ENCODE peak calls at places on chromosomes 13 and 19, in eight cellular contexts. One of them, this sample, is unnamed.

GRCh38 chr13:42107006-42107405 is 58.6 kb downstream of the DGKH start:
- DNase-seq in CD4-positive, alpha-beta memory T cell: no peak
- DNase-seq in GM18507: no peak
- DNase-seq in NCI-H774: no peak
- DNase-seq in fibroblast of lung: no peak
- DNase-seq in suprapubic skin: no peak
- DNase-seq in progenitor cell of endocrine pancreas: no peak
- DNase-seq in Right ventricle myocardium superior: no peak
- DNase-seq in this sample: no peak

GRCh38 chr19:55086730-55087541 is 11.3 kb downstream of the EPS8L1 start:
- DNase-seq in CD4-positive, alpha-beta memory T cell: no peak
- DNase-seq in GM18507: no peak
- DNase-seq in NCI-H774: peak; percentile 38
- DNase-seq in fibroblast of lung: peak; percentile 92
- DNase-seq in suprapubic skin: peak; percentile 96
- DNase-seq in progenitor cell of endocrine pancreas: peak; percentile 82
- DNase-seq in Right ventricle myocardium superior: peak; percentile 97
- DNase-seq in this sample: peak; percentile 84

GRCh38 chr13:90205081-90205480 is 1142.4 kb upstream of the MIR17HG start:
- DNase-seq in CD4-positive, alpha-beta memory T cell: no peak
- DNase-seq in GM18507: no peak
- DNase-seq in NCI-H774: no peak
- DNase-seq in fibroblast of lung: no peak
- DNase-seq in suprapubic skin: no peak
- DNase-seq in progenitor cell of endocrine pancreas: no peak
- DNase-seq in Right ventricle myocardium superior: no peak
- DNase-seq in this sample: no peak

GRCh38 chr19:41218615-41219507 is at the start of gene AXL:
- DNase-seq in CD4-positive, alpha-beta memory T cell: no peak
- DNase-seq in GM18507: no peak
- DNase-seq in NCI-H774: no peak
- DNase-seq in fibroblast of lung: peak; percentile 89
- DNase-seq in suprapubic skin: peak; percentile 92
- DNase-seq in progenitor cell of endocrine pancreas: peak; percentile 49
- DNase-seq in Right ventricle myocardium superior: peak; percentile 89
- DNase-seq in this sample: no peak

GRCh38 chr19:56477429-56478338 is 539 bp upstream of the ZNF667 start:
- DNase-seq in CD4-positive, alpha-beta memory T cell: peak; percentile 8
- DNase-seq in GM18507: no peak
- DNase-seq in NCI-H774: peak; percentile 73
- DNase-seq in fibroblast of lung: peak; percentile 93
- DNase-seq in suprapubic skin: peak; percentile 91
- DNase-seq in progenitor cell of endocrine pancreas: no peak
- DNase-seq in Right ventricle myocardium superior: peak; percentile 95
- DNase-seq in this sample: peak; percentile 93

GRCh38 chr13:47216176-47216822 is 319.4 kb upstream of the HTR2A start:
- DNase-seq in CD4-positive, alpha-beta memory T cell: no peak
- DNase-seq in GM18507: no peak
- DNase-seq in NCI-H774: no peak
- DNase-seq in fibroblast of lung: no peak
- DNase-seq in suprapubic skin: no peak
- DNase-seq in progenitor cell of endocrine pancreas: no peak
- DNase-seq in Right ventricle myocardium superior: no peak
- DNase-seq in this sample: no peak

GRCh38 chr19:2110822-2111221 is 14.1 kb downstream of the IZUMO4 start:
- DNase-seq in CD4-positive, alpha-beta memory T cell: no peak
- DNase-seq in GM18507: no peak
- DNase-seq in NCI-H774: no peak
- DNase-seq in fibroblast of lung: no peak
- DNase-seq in suprapubic skin: no peak
- DNase-seq in progenitor cell of endocrine pancreas: no peak
- DNase-seq in Right ventricle myocardium superior: no peak
- DNase-seq in this sample: no peak

GRCh38 chr13:97490702-97491307 is 56.8 kb downstream of the RAP2A start:
- DNase-seq in CD4-positive, alpha-beta memory T cell: no peak
- DNase-seq in GM18507: no peak
- DNase-seq in NCI-H774: no peak
- DNase-seq in fibroblast of lung: no peak
- DNase-seq in suprapubic skin: no peak
- DNase-seq in progenitor cell of endocrine pancreas: no peak
- DNase-seq in Right ventricle myocardium superior: no peak
- DNase-seq in this sample: no peak

GRCh38 chr19:3225677-3226093 is 1.2 kb downstream of the CELF5 start:
- DNase-seq in CD4-positive, alpha-beta memory T cell: no peak
- DNase-seq in GM18507: no peak
- DNase-seq in NCI-H774: no peak
- DNase-seq in fibroblast of lung: no peak
- DNase-seq in suprapubic skin: no peak
- DNase-seq in progenitor cell of endocrine pancreas: no peak
- DNase-seq in Right ventricle myocardium superior: no peak
- DNase-seq in this sample: no peak

GRCh38 chr13:51924756-51925544 is 63.2 kb downstream of the CCDC70 start:
- DNase-seq in CD4-positive, alpha-beta memory T cell: no peak
- DNase-seq in GM18507: no peak
- DNase-seq in NCI-H774: no peak
- DNase-seq in fibroblast of lung: no peak
- DNase-seq in suprapubic skin: peak; percentile 12
- DNase-seq in progenitor cell of endocrine pancreas: no peak
- DNase-seq in Right ventricle myocardium superior: no peak
- DNase-seq in this sample: no peak

GRCh38 chr19:19274716-19275115 is 1.6 kb upstream of the TM6SF2 start:
- DNase-seq in CD4-positive, alpha-beta memory T cell: no peak
- DNase-seq in GM18507: no peak
- DNase-seq in NCI-H774: no peak
- DNase-seq in fibroblast of lung: no peak
- DNase-seq in suprapubic skin: no peak
- DNase-seq in progenitor cell of endocrine pancreas: no peak
- DNase-seq in Right ventricle myocardium superior: no peak
- DNase-seq in this sample: no peak

GRCh38 chr19:4206818-4207484 is 22.4 kb upstream of the EBI3 start:
- DNase-seq in CD4-positive, alpha-beta memory T cell: no peak
- DNase-seq in GM18507: no peak
- DNase-seq in NCI-H774: no peak
- DNase-seq in fibroblast of lung: peak; percentile 44
- DNase-seq in suprapubic skin: no peak
- DNase-seq in progenitor cell of endocrine pancreas: no peak
- DNase-seq in Right ventricle myocardium superior: no peak
- DNase-seq in this sample: no peak

GRCh38 chr19:41443813-41444455 is 978 bp downstream of the ERICH4 start:
- DNase-seq in CD4-positive, alpha-beta memory T cell: no peak
- DNase-seq in GM18507: no peak
- DNase-seq in NCI-H774: no peak
- DNase-seq in fibroblast of lung: no peak
- DNase-seq in suprapubic skin: peak; percentile 70
- DNase-seq in progenitor cell of endocrine pancreas: no peak
- DNase-seq in Right ventricle myocardium superior: peak; percentile 30
- DNase-seq in this sample: no peak

GRCh38 chr13:18959996-18960395 is 221.6 kb downstream of the TUBA3C start:
- DNase-seq in CD4-positive, alpha-beta memory T cell: no peak
- DNase-seq in GM18507: no peak
- DNase-seq in NCI-H774: no peak
- DNase-seq in fibroblast of lung: no peak
- DNase-seq in suprapubic skin: no peak
- DNase-seq in progenitor cell of endocrine pancreas: no peak
- DNase-seq in Right ventricle myocardium superior: no peak
- DNase-seq in this sample: no peak

GRCh38 chr13:26992951-26993490 is 178.6 kb downstream of the USP12 start:
- DNase-seq in CD4-positive, alpha-beta memory T cell: no peak
- DNase-seq in GM18507: no peak
- DNase-seq in NCI-H774: no peak
- DNase-seq in fibroblast of lung: no peak
- DNase-seq in suprapubic skin: peak; percentile 63
- DNase-seq in progenitor cell of endocrine pancreas: no peak
- DNase-seq in Right ventricle myocardium superior: peak; percentile 22
- DNase-seq in this sample: no peak

GRCh38 chr19:51124729-51125128 is at the start of gene SIGLEC9:
- DNase-seq in CD4-positive, alpha-beta memory T cell: no peak
- DNase-seq in GM18507: no peak
- DNase-seq in NCI-H774: no peak
- DNase-seq in fibroblast of lung: no peak
- DNase-seq in suprapubic skin: peak; percentile 82
- DNase-seq in progenitor cell of endocrine pancreas: no peak
- DNase-seq in Right ventricle myocardium superior: peak; percentile 80
- DNase-seq in this sample: no peak

GRCh38 chr13:96834626-96835025 is 159.7 kb downstream of the OXGR1 start:
- DNase-seq in CD4-positive, alpha-beta memory T cell: no peak
- DNase-seq in GM18507: no peak
- DNase-seq in NCI-H774: no peak
- DNase-seq in fibroblast of lung: no peak
- DNase-seq in suprapubic skin: no peak
- DNase-seq in progenitor cell of endocrine pancreas: no peak
- DNase-seq in Right ventricle myocardium superior: no peak
- DNase-seq in this sample: no peak

GRCh38 chr19:14804755-14805154 is 26.4 kb upstream of the ADGRE2 start:
- DNase-seq in CD4-positive, alpha-beta memory T cell: no peak
- DNase-seq in GM18507: no peak
- DNase-seq in NCI-H774: no peak
- DNase-seq in fibroblast of lung: peak; percentile 3
- DNase-seq in suprapubic skin: no peak
- DNase-seq in progenitor cell of endocrine pancreas: no peak
- DNase-seq in Right ventricle myocardium superior: no peak
- DNase-seq in this sample: no peak

GRCh38 chr19:1017115-1017905 is 3.6 kb downstream of the TMEM259 start:
- DNase-seq in CD4-positive, alpha-beta memory T cell: no peak
- DNase-seq in GM18507: no peak
- DNase-seq in NCI-H774: no peak
- DNase-seq in fibroblast of lung: no peak
- DNase-seq in suprapubic skin: no peak
- DNase-seq in progenitor cell of endocrine pancreas: no peak
- DNase-seq in Right ventricle myocardium superior: no peak
- DNase-seq in this sample: no peak

GRCh38 chr13:99991806-99992242 is 10.2 kb downstream of the ZIC2 start:
- DNase-seq in CD4-positive, alpha-beta memory T cell: no peak
- DNase-seq in GM18507: no peak
- DNase-seq in NCI-H774: no peak
- DNase-seq in fibroblast of lung: no peak
- DNase-seq in suprapubic skin: no peak
- DNase-seq in progenitor cell of endocrine pancreas: no peak
- DNase-seq in Right ventricle myocardium superior: no peak
- DNase-seq in this sample: no peak

GRCh38 chr19:3868770-3869456 is at the start of gene ZFR2:
- DNase-seq in CD4-positive, alpha-beta memory T cell: no peak
- DNase-seq in GM18507: no peak
- DNase-seq in NCI-H774: no peak
- DNase-seq in fibroblast of lung: no peak
- DNase-seq in suprapubic skin: no peak
- DNase-seq in progenitor cell of endocrine pancreas: peak; percentile 28
- DNase-seq in Right ventricle myocardium superior: no peak
- DNase-seq in this sample: no peak

GRCh38 chr13:79780240-79780639 is 299.3 kb downstream of the NDFIP2 start:
- DNase-seq in CD4-positive, alpha-beta memory T cell: no peak
- DNase-seq in GM18507: no peak
- DNase-seq in NCI-H774: no peak
- DNase-seq in fibroblast of lung: peak; percentile 9
- DNase-seq in suprapubic skin: no peak
- DNase-seq in progenitor cell of endocrine pancreas: no peak
- DNase-seq in Right ventricle myocardium superior: no peak
- DNase-seq in this sample: no peak

GRCh38 chr13:46684287-46685001 is 112.5 kb downstream of the ESD start:
- DNase-seq in CD4-positive, alpha-beta memory T cell: no peak
- DNase-seq in GM18507: no peak
- DNase-seq in NCI-H774: no peak
- DNase-seq in fibroblast of lung: peak; percentile 20
- DNase-seq in suprapubic skin: no peak
- DNase-seq in progenitor cell of endocrine pancreas: no peak
- DNase-seq in Right ventricle myocardium superior: no peak
- DNase-seq in this sample: no peak

GRCh38 chr19:6064016-6064702 is 46.1 kb downstream of the RFX2 start:
- DNase-seq in CD4-positive, alpha-beta memory T cell: no peak
- DNase-seq in GM18507: no peak
- DNase-seq in NCI-H774: no peak
- DNase-seq in fibroblast of lung: no peak
- DNase-seq in suprapubic skin: peak; percentile 45
- DNase-seq in progenitor cell of endocrine pancreas: no peak
- DNase-seq in Right ventricle myocardium superior: no peak
- DNase-seq in this sample: no peak

GRCh38 chr19:47310819-47311218 is 1.2 kb downstream of the C5AR1 start:
- DNase-seq in CD4-positive, alpha-beta memory T cell: no peak
- DNase-seq in GM18507: no peak
- DNase-seq in NCI-H774: no peak
- DNase-seq in fibroblast of lung: peak; percentile 52
- DNase-seq in suprapubic skin: no peak
- DNase-seq in progenitor cell of endocrine pancreas: no peak
- DNase-seq in Right ventricle myocardium superior: peak; percentile 82
- DNase-seq in this sample: no peak

GRCh38 chr19:3897936-3898335 is 17.5 kb downstream of the ATCAY start:
- DNase-seq in CD4-positive, alpha-beta memory T cell: no peak
- DNase-seq in GM18507: no peak
- DNase-seq in NCI-H774: no peak
- DNase-seq in fibroblast of lung: no peak
- DNase-seq in suprapubic skin: no peak
- DNase-seq in progenitor cell of endocrine pancreas: no peak
- DNase-seq in Right ventricle myocardium superior: no peak
- DNase-seq in this sample: no peak

GRCh38 chr13:29110003-29110402 is 289.9 kb downstream of the MTUS2 start:
- DNase-seq in CD4-positive, alpha-beta memory T cell: no peak
- DNase-seq in GM18507: no peak
- DNase-seq in NCI-H774: no peak
- DNase-seq in fibroblast of lung: no peak
- DNase-seq in suprapubic skin: no peak
- DNase-seq in progenitor cell of endocrine pancreas: no peak
- DNase-seq in Right ventricle myocardium superior: no peak
- DNase-seq in this sample: no peak

GRCh38 chr19:16627194-16627927 is 643 bp downstream of the MED26 start:
- DNase-seq in CD4-positive, alpha-beta memory T cell: peak; percentile 5
- DNase-seq in GM18507: no peak
- DNase-seq in NCI-H774: no peak
- DNase-seq in fibroblast of lung: peak; percentile 3
- DNase-seq in suprapubic skin: no peak
- DNase-seq in progenitor cell of endocrine pancreas: no peak
- DNase-seq in Right ventricle myocardium superior: peak; percentile 57
- DNase-seq in this sample: no peak

GRCh38 chr19:48403606-48404005 is 10.1 kb downstream of the GRIN2D start:
- DNase-seq in CD4-positive, alpha-beta memory T cell: peak; percentile 52
- DNase-seq in GM18507: no peak
- DNase-seq in NCI-H774: no peak
- DNase-seq in fibroblast of lung: peak; percentile 67
- DNase-seq in suprapubic skin: no peak
- DNase-seq in progenitor cell of endocrine pancreas: no peak
- DNase-seq in Right ventricle myocardium superior: peak; percentile 49
- DNase-seq in this sample: peak; percentile 39

This sample was measured in dorsolateral prefrontal cortex.